ENCODE peak calls at places on chromosomes 3 and 15, in four cellular contexts. One of them, this sample, is unnamed. For H3K4me1 and H3K36me3, the result is how much of the 10 kb centered on the place peaks cover.

GRCh38 chr15:57820119-57820518 is 113.6 kb downstream of the POLR2M start:
- DNase-seq in CD8-positive, alpha-beta memory T cell: no peak
- DNase-seq in stomach: no peak
- DNase-seq in lower lobe of right lung: no peak
- DNase-seq in this sample: no peak

GRCh38 chr3:123096701-123097100 is 29.9 kb downstream of the PDIA5 start:
- DNase-seq in CD8-positive, alpha-beta memory T cell: no peak
- DNase-seq in stomach: peak
- DNase-seq in lower lobe of right lung: no peak
- DNase-seq in this sample: no peak

GRCh38 chr3:129280183-129280582 is 1.5 kb downstream of the HMCES start:
- DNase-seq in CD8-positive, alpha-beta memory T cell: no peak
- DNase-seq in stomach: no peak
- DNase-seq in lower lobe of right lung: no peak
- DNase-seq in this sample: no peak

GRCh38 chr3:134693804-134694203 is 43.0 kb upstream of the KY start:
- DNase-seq in CD8-positive, alpha-beta memory T cell: no peak
- DNase-seq in stomach: no peak
- DNase-seq in lower lobe of right lung: no peak
- DNase-seq in this sample: no peak

GRCh38 chr3:194971965-194972364 is 286.3 kb downstream of the FAM43A start:
- DNase-seq in CD8-positive, alpha-beta memory T cell: no peak
- DNase-seq in stomach: no peak
- DNase-seq in lower lobe of right lung: no peak
- DNase-seq in this sample: no peak

GRCh38 chr3:169695051-169695450 is 31.5 kb upstream of the MECOM start:
- DNase-seq in CD8-positive, alpha-beta memory T cell: no peak
- DNase-seq in stomach: no peak
- DNase-seq in lower lobe of right lung: no peak
- DNase-seq in this sample: no peak

GRCh38 chr3:60675424-60675823 is 575.8 kb downstream of the FHIT start:
- DNase-seq in CD8-positive, alpha-beta memory T cell: no peak
- DNase-seq in stomach: no peak
- DNase-seq in lower lobe of right lung: no peak
- DNase-seq in this sample: peak

GRCh38 chr3:33063651-33064051 is 33.3 kb downstream of the GLB1 start:
- DNase-seq in CD8-positive, alpha-beta memory T cell: no peak
- DNase-seq in stomach: no peak
- DNase-seq in lower lobe of right lung: no peak
- DNase-seq in this sample: peak

GRCh38 chr3:62467936-62468722 is 94.8 kb upstream of the FEZF2 start:
- DNase-seq in CD8-positive, alpha-beta memory T cell: no peak
- DNase-seq in stomach: no peak
- DNase-seq in lower lobe of right lung: no peak
- DNase-seq in this sample: no peak

GRCh38 chr15:96089396-96090058 is 241.0 kb upstream of the NR2F2 start:
- DNase-seq in CD8-positive, alpha-beta memory T cell: no peak
- DNase-seq in stomach: no peak
- DNase-seq in lower lobe of right lung: no peak
- DNase-seq in this sample: no peak

GRCh38 chr15:80061581-80061980 is 2.1 kb downstream of the ZFAND6 start:
- DNase-seq in CD8-positive, alpha-beta memory T cell: no peak
- DNase-seq in stomach: no peak
- DNase-seq in lower lobe of right lung: no peak
- DNase-seq in this sample: no peak

GRCh38 chr15:70533931-70534742 is 229.2 kb downstream of the UACA start:
- DNase-seq in CD8-positive, alpha-beta memory T cell: no peak
- DNase-seq in stomach: no peak
- DNase-seq in lower lobe of right lung: no peak
- DNase-seq in this sample: no peak

GRCh38 chr15:68200016-68200861 is 4.9 kb downstream of the CALML4 start:
- DNase-seq in CD8-positive, alpha-beta memory T cell: no peak
- DNase-seq in stomach: peak
- DNase-seq in lower lobe of right lung: no peak
- DNase-seq in this sample: no peak

GRCh38 chr3:181844227-181844626 is 132.5 kb downstream of the SOX2 start:
- DNase-seq in CD8-positive, alpha-beta memory T cell: no peak
- DNase-seq in stomach: peak
- DNase-seq in lower lobe of right lung: no peak
- DNase-seq in this sample: no peak

GRCh38 chr15:73865379-73865778 is 8.0 kb upstream of the TBC1D21 start:
- DNase-seq in CD8-positive, alpha-beta memory T cell: no peak
- DNase-seq in stomach: no peak
- DNase-seq in lower lobe of right lung: no peak
- DNase-seq in this sample: no peak

GRCh38 chr15:74628949-74629348 is 13.3 kb downstream of the CLK3 start:
- DNase-seq in CD8-positive, alpha-beta memory T cell: no peak
- DNase-seq in stomach: no peak
- DNase-seq in lower lobe of right lung: no peak
- DNase-seq in this sample: no peak

GRCh38 chr15:73994912-73995622 is 551 bp downstream of the PML start:
- DNase-seq in CD8-positive, alpha-beta memory T cell: peak
- DNase-seq in stomach: no peak
- DNase-seq in lower lobe of right lung: peak
- DNase-seq in this sample: no peak

GRCh38 chr15:62647195-62647865 is 395.2 kb upstream of the TPM1 start:
- DNase-seq in CD8-positive, alpha-beta memory T cell: no peak
- DNase-seq in stomach: peak
- DNase-seq in lower lobe of right lung: no peak
- DNase-seq in this sample: peak

GRCh38 chr3:128435058-128435457 is 31.6 kb downstream of the DNAJB8 start:
- DNase-seq in CD8-positive, alpha-beta memory T cell: no peak
- DNase-seq in stomach: peak
- DNase-seq in lower lobe of right lung: no peak
- DNase-seq in this sample: no peak

GRCh38 chr3:186044973-186045372 is 63.9 kb downstream of the ETV5 start:
- DNase-seq in CD8-positive, alpha-beta memory T cell: no peak
- DNase-seq in stomach: peak
- DNase-seq in lower lobe of right lung: no peak
- DNase-seq in this sample: no peak

GRCh38 chr3:169591159-169591951 is 72.2 kb downstream of the MECOM start:
- DNase-seq in CD8-positive, alpha-beta memory T cell: no peak
- DNase-seq in stomach: no peak
- DNase-seq in lower lobe of right lung: no peak
- DNase-seq in this sample: peak

GRCh38 chr15:94300612-94301011 is 69.3 kb downstream of the MCTP2 start:
- DNase-seq in CD8-positive, alpha-beta memory T cell: no peak
- DNase-seq in stomach: no peak
- DNase-seq in lower lobe of right lung: no peak
- DNase-seq in this sample: no peak

GRCh38 chr3:133428552-133428951 is 28.7 kb downstream of the BFSP2 start:
- DNase-seq in CD8-positive, alpha-beta memory T cell: no peak
- DNase-seq in stomach: no peak
- DNase-seq in lower lobe of right lung: no peak
- DNase-seq in this sample: no peak

GRCh38 chr3:159293493-159293892 is 491.6 kb downstream of the MFSD1 start:
- DNase-seq in CD8-positive, alpha-beta memory T cell: no peak
- DNase-seq in stomach: no peak
- DNase-seq in lower lobe of right lung: no peak
- DNase-seq in this sample: no peak

GRCh38 chr3:158107508-158108095 is 1.4 kb upstream of the SHOX2 start:
- DNase-seq in CD8-positive, alpha-beta memory T cell: no peak
- DNase-seq in stomach: no peak
- DNase-seq in lower lobe of right lung: no peak
- DNase-seq in this sample: no peak

GRCh38 chr3:140343709-140344417 is 334.0 kb upstream of the TRIM42 start:
- DNase-seq in CD8-positive, alpha-beta memory T cell: no peak
- DNase-seq in stomach: no peak
- DNase-seq in lower lobe of right lung: no peak
- DNase-seq in this sample: no peak

GRCh38 chr3:39142067-39142466 is 11.3 kb downstream of the CSRNP1 start:
- DNase-seq in CD8-positive, alpha-beta memory T cell: no peak
- DNase-seq in stomach: peak
- DNase-seq in lower lobe of right lung: no peak
- DNase-seq in this sample: peak

GRCh38 chr15:98888839-98889479 is 118.6 kb downstream of the PGPEP1L start:
- DNase-seq in CD8-positive, alpha-beta memory T cell: no peak
- DNase-seq in stomach: no peak
- DNase-seq in lower lobe of right lung: no peak
- DNase-seq in this sample: peak

GRCh38 chr15:43239732-43240491 is 19.1 kb upstream of the EPB42 start:
- DNase-seq in CD8-positive, alpha-beta memory T cell: no peak
- DNase-seq in stomach: no peak
- DNase-seq in lower lobe of right lung: no peak
- DNase-seq in this sample: no peak
- H3K4me3 ChIP-seq in CD8-positive, alpha-beta memory T cell: no peak
- H3K4me3 ChIP-seq in stomach: no peak
- H3K4me3 ChIP-seq in lower lobe of right lung: no peak
- H3K4me3 ChIP-seq in this sample: no peak

GRCh38 chr3:131972550-131972949 is 62.3 kb downstream of the CPNE4 start:
- DNase-seq in CD8-positive, alpha-beta memory T cell: no peak
- DNase-seq in stomach: no peak
- DNase-seq in lower lobe of right lung: no peak
- DNase-seq in this sample: no peak

GRCh38 chr3:131977363-131977762 is 57.5 kb downstream of the CPNE4 start:
- DNase-seq in CD8-positive, alpha-beta memory T cell: no peak
- DNase-seq in stomach: no peak
- DNase-seq in lower lobe of right lung: no peak
- DNase-seq in this sample: no peak

GRCh38 chr3:131973731-131974130 is 61.1 kb downstream of the CPNE4 start:
- DNase-seq in CD8-positive, alpha-beta memory T cell: no peak
- DNase-seq in stomach: no peak
- DNase-seq in lower lobe of right lung: no peak
- DNase-seq in this sample: no peak

GRCh38 chr3:131976448-131976847 is 58.4 kb downstream of the CPNE4 start:
- DNase-seq in CD8-positive, alpha-beta memory T cell: no peak
- DNase-seq in stomach: no peak
- DNase-seq in lower lobe of right lung: no peak
- DNase-seq in this sample: no peak

GRCh38 chr3:131975047-131975446 is 59.8 kb downstream of the CPNE4 start:
- DNase-seq in CD8-positive, alpha-beta memory T cell: no peak
- DNase-seq in stomach: no peak
- DNase-seq in lower lobe of right lung: no peak
- DNase-seq in this sample: no peak
- H3K4me1 ChIP-seq in CD8-positive, alpha-beta memory T cell: under half
- H3K4me1 ChIP-seq in stomach: under half
- H3K4me1 ChIP-seq in lower lobe of right lung: under half
- H3K4me1 ChIP-seq in this sample: under half

GRCh38 chr15:44715142-44715796 is 4.0 kb downstream of the B2M start:
- DNase-seq in CD8-positive, alpha-beta memory T cell: no peak
- DNase-seq in stomach: no peak
- DNase-seq in lower lobe of right lung: no peak
- DNase-seq in this sample: no peak
- H3K36me3 ChIP-seq in CD8-positive, alpha-beta memory T cell: half or more
- H3K36me3 ChIP-seq in stomach: under half
- H3K36me3 ChIP-seq in lower lobe of right lung: half or more
- H3K36me3 ChIP-seq in this sample: under half

GRCh38 chr15:82298032-82298431 is 35.4 kb downstream of the SAXO2 start:
- DNase-seq in CD8-positive, alpha-beta memory T cell: peak
- DNase-seq in stomach: no peak
- DNase-seq in lower lobe of right lung: no peak
- DNase-seq in this sample: no peak
- H3K4me3 ChIP-seq in CD8-positive, alpha-beta memory T cell: no peak
- H3K4me3 ChIP-seq in stomach: no peak
- H3K4me3 ChIP-seq in lower lobe of right lung: no peak
- H3K4me3 ChIP-seq in this sample: no peak

GRCh38 chr3:47954562-47954961 is 61.7 kb downstream of the MAP4 start:
- DNase-seq in CD8-positive, alpha-beta memory T cell: no peak
- DNase-seq in stomach: no peak
- DNase-seq in lower lobe of right lung: no peak
- DNase-seq in this sample: no peak
- H3K4me1 ChIP-seq in CD8-positive, alpha-beta memory T cell: under half
- H3K4me1 ChIP-seq in stomach: under half
- H3K4me1 ChIP-seq in lower lobe of right lung: under half
- H3K4me1 ChIP-seq in this sample: under half

GRCh38 chr3:66454464-66454859 is 46.4 kb downstream of the LRIG1 start:
- DNase-seq in CD8-positive, alpha-beta memory T cell: no peak
- DNase-seq in stomach: no peak
- DNase-seq in lower lobe of right lung: no peak
- DNase-seq in this sample: no peak
- H3K36me3 ChIP-seq in CD8-positive, alpha-beta memory T cell: under half
- H3K36me3 ChIP-seq in stomach: under half
- H3K36me3 ChIP-seq in lower lobe of right lung: under half
- H3K36me3 ChIP-seq in this sample: under half

GRCh38 chr3:4396006-4396405 is 71.1 kb downstream of the SUMF1 start:
- DNase-seq in CD8-positive, alpha-beta memory T cell: no peak
- DNase-seq in stomach: no peak
- DNase-seq in lower lobe of right lung: no peak
- DNase-seq in this sample: no peak
- H3K4me3 ChIP-seq in CD8-positive, alpha-beta memory T cell: no peak
- H3K4me3 ChIP-seq in stomach: no peak
- H3K4me3 ChIP-seq in lower lobe of right lung: no peak
- H3K4me3 ChIP-seq in this sample: no peak

DNA sequence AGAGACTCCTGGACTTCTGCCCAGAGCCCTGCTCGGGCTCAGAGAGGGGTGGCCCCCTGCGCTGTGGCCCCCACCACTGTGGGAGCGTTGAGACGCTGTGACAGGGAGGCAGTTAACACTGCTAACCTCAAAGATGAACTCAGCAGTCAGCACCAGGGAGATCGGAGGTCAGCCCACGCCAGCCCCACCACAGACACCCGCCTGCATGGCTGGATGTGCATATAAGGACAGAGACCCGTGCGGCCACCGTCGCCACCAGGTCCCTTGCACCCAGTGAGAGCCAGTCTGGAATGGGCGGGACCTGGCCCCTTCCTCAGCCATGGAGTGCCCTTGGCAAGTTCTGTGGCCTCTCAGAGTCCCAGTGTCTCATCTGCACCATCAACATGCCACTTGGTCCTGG is 48.5 kb upstream of the FURIN start:
- DNase-seq in CD8-positive, alpha-beta memory T cell: no peak
- DNase-seq in stomach: no peak
- DNase-seq in lower lobe of right lung: no peak
- DNase-seq in this sample: no peak
- H3K4me1 ChIP-seq in CD8-positive, alpha-beta memory T cell: under half
- H3K4me1 ChIP-seq in stomach: under half
- H3K4me1 ChIP-seq in lower lobe of right lung: under half
- H3K4me1 ChIP-seq in this sample: under half

This sample was measured in small intestine.